ENCODE peak calls at places on chromosome 19, in eight cellular contexts. L is lower leg skin; G is fibroblast of mammary gland; U is body of pancreas; N is mucosa of descending colon; O is AG10803; E is BE2C; Y is CD8-positive, alpha-beta memory T cell. I is an unnamed sample.

GRCh38 chr19:37304190-37304883 is 66.6 kb upstream of the ZNF527 start:
- DNase-seq in L (no peak), G (no peak), U (peak), N (peak), O (no peak), E (peak), Y (no peak), I (no peak)

GRCh38 chr19:2686347-2686746 is 16.1 kb downstream of the GNG7 start:
- DNase-seq in L (no peak), G (no peak), U (no peak), N (no peak), O (no peak), E (no peak), Y (no peak), I (no peak)

GRCh38 chr19:23436318-23436717 is 41.0 kb upstream of the ZNF91 start:
- DNase-seq in L (no peak), G (no peak), U (no peak), N (no peak), O (no peak), E (peak), Y (no peak), I (peak)

GRCh38 chr19:38728752-38729541 is 15.3 kb downstream of the CAPN12 start:
- DNase-seq in L (peak), G (no peak), U (no peak), N (peak), O (no peak), E (no peak), Y (no peak), I (no peak)

GRCh38 chr19:31352782-31353651 is 3.8 kb upstream of the TSHZ3 start:
- DNase-seq in L (no peak), G (no peak), U (no peak), N (no peak), O (no peak), E (no peak), Y (no peak), I (no peak)

GRCh38 chr19:1254081-1254527 is 5.7 kb downstream of the MIDN start:
- DNase-seq in L (no peak), G (peak), U (no peak), N (peak), O (no peak), E (no peak), Y (no peak), I (no peak)

GRCh38 chr19:8224394-8225145 is 15.4 kb downstream of the CERS4 start:
- DNase-seq in L (peak), G (peak), U (no peak), N (no peak), O (no peak), E (no peak), Y (no peak), I (no peak)

GRCh38 chr19:8022275-8022674 is 16.8 kb upstream of the ELAVL1 start:
- DNase-seq in L (no peak), G (no peak), U (no peak), N (no peak), O (no peak), E (no peak), Y (no peak), I (no peak)

GRCh38 chr19:19627716-19628498 is at the start of gene LPAR2:
- DNase-seq in L (no peak), G (no peak), U (peak), N (peak), O (no peak), E (no peak), Y (peak), I (no peak)

GRCh38 chr19:49337267-49338022 is 2.2 kb downstream of the CD37 start:
- DNase-seq in L (no peak), G (no peak), U (peak), N (no peak), O (no peak), E (no peak), Y (no peak), I (no peak)

GRCh38 chr19:15340086-15340485 is 7.7 kb upstream of the BRD4 start:
- DNase-seq in L (no peak), G (no peak), U (no peak), N (no peak), O (peak), E (no peak), Y (no peak), I (no peak)

GRCh38 chr19:41740415-41741243 is 14.7 kb upstream of the CEACAM6 start:
- DNase-seq in L (no peak), G (no peak), U (no peak), N (no peak), O (no peak), E (no peak), Y (no peak), I (peak)

GRCh38 chr19:52226652-52227051 is 36.8 kb downstream of the PPP2R1A start:
- DNase-seq in L (no peak), G (no peak), U (no peak), N (no peak), O (no peak), E (no peak), Y (no peak), I (no peak)

GRCh38 chr19:16153582-16154336 is 10.3 kb downstream of the HSH2D start:
- DNase-seq in L (no peak), G (no peak), U (no peak), N (no peak), O (no peak), E (peak), Y (no peak), I (peak)

DNA sequence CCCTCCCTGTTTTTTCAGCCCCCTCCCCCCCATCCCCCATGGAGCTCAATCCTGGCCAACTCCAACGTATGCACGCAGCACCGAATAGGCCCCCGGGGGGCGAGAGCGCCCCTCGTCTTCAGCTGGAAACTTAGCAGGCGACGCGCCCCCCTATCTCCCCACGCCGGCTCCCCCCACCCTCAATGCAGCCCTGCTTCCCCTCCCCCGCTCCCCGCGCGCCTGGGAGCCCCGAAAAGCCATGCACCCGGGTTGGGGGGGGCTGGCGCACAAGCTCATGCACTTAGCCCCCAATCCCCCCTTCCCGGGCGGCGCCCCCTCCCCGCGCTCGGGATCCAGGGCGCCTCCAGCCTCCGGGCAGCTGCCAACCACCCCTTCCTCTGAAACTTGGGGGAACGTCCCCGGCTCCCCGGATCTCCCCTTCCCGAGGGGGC is 508 bp downstream of the ZBTB7A start:
- DNase-seq in L (no peak), G (no peak), U (peak), N (peak), O (no peak), E (no peak), Y (peak), I (no peak)
- H3K4me3 ChIP-seq in L (peak), G (peak), U (peak), N (peak), O (peak), E (peak), Y (peak), I (peak)

DNA sequence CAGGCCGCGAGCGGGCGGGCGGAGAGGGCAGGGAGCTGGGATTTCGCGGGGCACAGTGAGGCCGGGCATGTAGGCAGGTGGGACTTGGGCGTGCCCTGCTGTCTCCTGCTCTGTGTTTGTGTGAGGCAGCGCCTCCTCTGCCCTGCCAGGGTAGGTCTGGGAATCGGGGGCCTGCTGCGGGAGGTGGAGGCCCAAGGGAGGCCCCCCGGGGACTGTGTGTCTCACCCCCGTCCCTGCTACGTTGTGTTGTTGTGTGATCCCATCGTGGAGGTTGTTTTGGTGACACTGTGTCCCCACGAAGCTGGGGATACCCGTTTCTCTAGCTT is 957 bp downstream of the FXYD1 start:
- DNase-seq in L (no peak), G (no peak), U (no peak), N (no peak), O (no peak), E (no peak), Y (no peak), I (no peak)
- H3K4me3 ChIP-seq in L (no peak), G (no peak), U (no peak), N (no peak), O (no peak), E (no peak), Y (no peak), I (no peak)

GRCh38 chr19:44723952-44724319 is 24.6 kb upstream of the BCL3 start:
- DNase-seq in L (peak), G (peak), U (peak), N (peak), O (peak), E (peak), Y (peak), I (peak)
- H3K4me3 ChIP-seq in L (no peak), G (no peak), U (no peak), N (peak), O (no peak), E (no peak), Y (no peak), I (no peak)

GRCh38 chr19:29529646-29530548 is 4.1 kb downstream of the VSTM2B start:
- DNase-seq in L (no peak), G (no peak), U (no peak), N (no peak), O (no peak), E (no peak), Y (no peak), I (no peak)
- H3K4me3 ChIP-seq in L (no peak), G (no peak), U (no peak), N (no peak), O (no peak), E (no peak), Y (no peak), I (no peak)

GRCh38 chr19:12841094-12841493 is 2.8 kb downstream of the MAST1 start:
- DNase-seq in L (no peak), G (peak), U (peak), N (peak), O (no peak), E (peak), Y (no peak), I (no peak)

GRCh38 chr19:12837225-12837624 is 1.1 kb upstream of the MAST1 start:
- DNase-seq in L (no peak), G (no peak), U (no peak), N (no peak), O (no peak), E (no peak), Y (no peak), I (no peak)

GRCh38 chr19:12840091-12841079 is 2.1 kb downstream of the MAST1 start:
- DNase-seq in L (peak), G (peak), U (peak), N (peak), O (peak), E (peak), Y (no peak), I (no peak)

GRCh38 chr19:12838182-12838890 is at the start of gene MAST1:
- DNase-seq in L (no peak), G (no peak), U (peak), N (peak), O (no peak), E (peak), Y (peak), I (no peak)

DNA sequence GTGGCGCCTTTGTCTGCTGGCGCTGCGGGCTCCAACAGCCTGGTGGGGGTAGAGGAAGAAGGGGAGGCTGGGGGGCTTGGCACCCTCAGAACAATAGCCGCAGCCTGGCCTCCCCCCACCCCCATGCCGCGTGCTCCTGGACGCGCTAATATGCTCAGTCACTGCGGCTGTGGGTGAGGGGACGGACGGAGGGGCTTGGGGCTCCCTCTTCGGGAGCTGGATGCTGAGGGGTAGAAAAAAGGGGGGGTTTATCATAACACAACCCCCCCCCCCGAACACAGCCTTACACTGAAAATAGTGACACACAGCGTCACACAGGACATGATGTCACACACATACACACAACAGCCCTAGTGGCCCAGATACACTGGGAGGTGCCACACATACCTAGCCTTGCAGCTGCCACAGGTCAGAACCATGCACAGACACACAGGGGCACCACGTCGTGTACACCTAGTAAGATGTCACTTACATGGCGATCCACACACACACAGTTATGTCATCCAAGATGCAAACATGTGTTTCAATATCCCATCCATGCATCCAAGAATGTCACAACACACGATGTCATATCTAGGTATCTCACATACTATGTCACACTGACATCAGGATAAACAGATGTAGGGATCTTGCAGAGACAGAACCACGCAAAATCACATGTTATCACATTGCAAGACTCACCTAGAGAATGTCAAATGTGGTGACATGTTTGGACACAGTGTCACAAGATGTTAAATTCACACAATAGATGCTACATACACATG is 760 bp downstream of the MAST1 start:
- DNase-seq in L (no peak), G (no peak), U (no peak), N (no peak), O (no peak), E (peak), Y (no peak), I (peak)
- H3K4me3 ChIP-seq in L (no peak), G (no peak), U (no peak), N (no peak), O (no peak), E (peak), Y (peak), I (peak)

DNA sequence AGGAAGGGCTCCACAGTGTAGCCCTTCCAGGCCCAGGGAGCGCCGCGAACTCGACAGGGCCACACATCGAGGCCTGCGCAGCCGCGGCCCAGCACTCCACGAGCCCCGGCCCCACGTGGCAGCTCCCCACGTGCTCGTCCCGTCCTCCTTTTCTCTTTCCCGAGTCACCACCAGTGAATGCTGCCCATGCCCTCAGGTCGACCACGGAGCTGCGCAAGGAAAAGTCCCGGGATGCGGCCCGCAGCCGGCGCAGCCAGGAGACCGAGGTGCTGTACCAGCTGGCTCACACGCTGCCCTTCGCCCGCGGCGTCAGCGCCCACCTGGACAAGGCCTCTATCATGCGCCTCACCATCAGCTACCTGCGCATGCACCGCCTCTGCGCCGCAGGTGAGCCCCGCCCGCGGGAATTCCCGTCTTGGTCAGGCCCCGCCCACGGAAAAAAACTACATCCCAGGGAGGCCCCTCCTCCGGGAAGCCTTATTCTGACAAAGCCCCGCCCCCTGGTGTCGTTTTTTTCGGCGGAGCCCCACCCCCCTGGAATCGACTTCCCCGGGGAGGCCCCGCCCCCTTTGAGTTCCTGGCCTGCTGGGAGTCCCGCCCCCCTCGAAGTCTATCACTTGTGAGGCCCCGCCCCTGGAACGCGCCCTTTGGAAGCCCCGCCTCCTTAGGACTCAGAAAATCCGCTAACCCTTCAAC is 7.0 kb downstream of the HIF3A start:
- DNase-seq in L (peak), G (peak), U (peak), N (peak), O (no peak), E (peak), Y (no peak), I (no peak)
- H3K4me3 ChIP-seq in L (no peak), G (no peak), U (no peak), N (no peak), O (no peak), E (no peak), Y (no peak), I (no peak)

GRCh38 chr19:17969096-17969792 is 2.3 kb downstream of the KCNN1 start:
- DNase-seq in L (no peak), G (no peak), U (no peak), N (no peak), O (no peak), E (no peak), Y (no peak), I (no peak)

GRCh38 chr19:17968376-17968775 is 1.5 kb downstream of the KCNN1 start:
- DNase-seq in L (no peak), G (no peak), U (no peak), N (no peak), O (no peak), E (no peak), Y (no peak), I (no peak)

GRCh38 chr19:17966115-17966455 is 822 bp upstream of the KCNN1 start:
- DNase-seq in L (no peak), G (no peak), U (no peak), N (no peak), O (no peak), E (no peak), Y (no peak), I (no peak)

GRCh38 chr19:17966497-17967257 is at the start of gene KCNN1:
- DNase-seq in L (no peak), G (no peak), U (no peak), N (no peak), O (no peak), E (peak), Y (no peak), I (no peak)

DNA sequence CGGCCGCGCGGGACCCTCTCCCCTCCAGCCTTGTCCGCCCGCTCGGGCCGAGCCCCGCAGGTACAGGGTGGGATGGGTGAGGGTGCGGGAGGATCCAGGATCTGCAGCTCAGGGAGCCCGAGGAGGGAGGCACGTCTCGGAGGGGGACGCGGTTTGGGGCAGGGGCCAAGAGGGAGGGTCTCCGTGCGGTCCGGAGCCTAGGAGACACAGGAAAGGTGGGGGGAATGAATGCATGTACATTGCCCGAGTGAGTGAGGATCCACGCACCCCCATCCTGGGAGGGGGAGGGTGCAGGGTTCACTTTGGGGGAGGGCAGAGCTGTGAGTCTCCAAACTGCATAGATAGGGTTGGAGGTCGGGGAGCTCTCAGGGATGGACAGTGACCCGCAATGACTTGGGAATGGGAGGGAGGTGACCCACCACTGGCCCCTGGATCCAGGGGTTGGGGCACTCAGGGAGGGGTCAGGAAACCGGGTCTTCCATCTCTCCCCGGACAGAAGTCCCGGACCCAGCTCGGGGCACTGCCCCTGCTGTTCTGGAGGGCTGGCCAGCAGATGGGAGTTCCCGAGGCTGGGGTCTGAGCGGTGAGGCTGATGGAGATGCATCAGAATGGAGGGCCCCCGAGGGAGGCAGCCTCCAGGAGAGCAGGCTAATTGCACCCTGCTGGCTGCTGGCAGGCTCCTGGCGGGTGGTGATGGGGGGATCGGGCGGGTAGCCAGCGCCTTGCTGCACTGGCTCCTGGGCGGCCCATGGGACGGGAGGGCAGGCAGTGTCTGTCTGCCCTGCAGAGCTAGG is 548 bp downstream of the KCNN1 start:
- DNase-seq in L (no peak), G (no peak), U (no peak), N (no peak), O (no peak), E (peak), Y (no peak), I (no peak)
- H3K4me3 ChIP-seq in L (no peak), G (no peak), U (no peak), N (no peak), O (no peak), E (peak), Y (no peak), I (no peak)

DNA sequence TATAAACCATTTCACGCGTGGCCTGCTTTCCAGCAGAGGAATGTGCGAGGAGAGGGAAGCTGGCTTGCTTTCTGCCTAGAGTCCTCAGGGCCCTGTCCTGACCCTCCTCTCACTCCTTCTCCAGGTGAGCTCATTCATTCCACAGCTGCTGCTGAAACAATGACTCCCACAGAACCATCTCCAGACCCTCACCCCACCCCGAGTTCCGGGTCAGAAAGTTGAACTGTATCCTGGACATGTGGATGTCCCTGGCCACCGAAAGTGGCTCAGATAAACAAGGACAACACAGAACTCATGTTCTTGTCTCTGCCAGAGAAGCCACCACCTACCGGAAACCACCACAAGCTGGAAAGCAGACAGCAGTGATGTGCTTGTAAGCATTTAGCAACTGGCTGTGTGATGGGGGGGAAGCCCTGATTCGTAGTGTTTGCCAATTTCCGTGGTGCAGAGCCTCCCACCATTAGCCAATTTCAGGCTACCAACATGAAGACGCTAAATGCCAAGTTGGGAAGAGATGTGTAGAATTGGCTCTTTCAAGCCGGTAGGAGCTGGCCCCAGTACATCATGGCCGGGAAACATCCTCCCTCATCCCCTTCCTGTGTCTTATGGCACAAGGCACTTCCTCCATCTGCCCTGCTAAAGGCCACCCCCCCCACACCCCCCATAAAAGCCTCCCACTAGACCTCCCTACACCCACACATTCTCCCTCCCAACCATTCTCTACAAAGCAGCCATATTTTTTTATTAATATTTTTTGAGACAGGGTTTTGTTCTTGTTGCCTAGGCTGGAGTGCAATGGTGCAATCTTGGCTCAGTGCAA is 5.0 kb downstream of the SYCE2 start:
- DNase-seq in L (peak), G (peak), U (no peak), N (no peak), O (peak), E (no peak), Y (peak), I (peak)
- H3K4me3 ChIP-seq in L (no peak), G (no peak), U (no peak), N (no peak), O (no peak), E (no peak), Y (peak), I (peak)